ENCODE peak calls at places on chromosome 10, in five cellular contexts. Z is astrocyte of the cerebellum, E is mammary epithelial cell, B is heart left ventricle, O is prostate gland. T is an unnamed sample.

GRCh38 chr10:31145986-31146385 is 114.3 kb upstream of the ZNF438 start:
- DNase-seq in Z (no peak), E (no peak), B (no peak), O (no peak), T (no peak)

GRCh38 chr10:104146871-104147270 is 24.9 kb downstream of the SFR1 start:
- DNase-seq in Z (no peak), E (no peak), B (no peak), O (no peak), T (no peak)

GRCh38 chr10:118662228-118663035 is 67.0 kb upstream of the PRLHR start:
- DNase-seq in Z (no peak), E (peak), B (no peak), O (no peak), T (no peak)

GRCh38 chr10:83892737-83893136 is 246.6 kb upstream of the GHITM start:
- DNase-seq in Z (no peak), E (no peak), B (no peak), O (no peak), T (no peak)

GRCh38 chr10:28217848-28218247 is 85.0 kb downstream of the MPP7 start:
- DNase-seq in Z (peak), E (peak), B (no peak), O (no peak), T (peak)

GRCh38 chr10:121624778-121625330 is 26.6 kb upstream of the FGFR2 start:
- DNase-seq in Z (no peak), E (peak), B (no peak), O (peak), T (no peak)

GRCh38 chr10:125868372-125868975 is 12.6 kb downstream of the DHX32 start:
- DNase-seq in Z (peak), E (peak), B (no peak), O (no peak), T (no peak)

GRCh38 chr10:127979017-127979416 is 72.1 kb downstream of the PTPRE start:
- DNase-seq in Z (no peak), E (no peak), B (no peak), O (no peak), T (no peak)

GRCh38 chr10:102604379-102604960 is 39.8 kb upstream of the TRIM8 start:
- DNase-seq in Z (peak), E (peak), B (no peak), O (no peak), T (no peak)

GRCh38 chr10:5710854-5711253 is 26.2 kb downstream of the TASOR2 start:
- DNase-seq in Z (no peak), E (no peak), B (no peak), O (no peak), T (no peak)

GRCh38 chr10:24255907-24256306 is 47.0 kb downstream of the KIAA1217 start:
- DNase-seq in Z (no peak), E (peak), B (peak), O (peak), T (no peak)

GRCh38 chr10:7634142-7634894 is 32.4 kb downstream of the ITIH5 start:
- DNase-seq in Z (no peak), E (no peak), B (no peak), O (no peak), T (no peak)

GRCh38 chr10:107434201-107434600 is 269.7 kb upstream of the SORCS1 start:
- DNase-seq in Z (no peak), E (no peak), B (no peak), O (no peak), T (no peak)

GRCh38 chr10:86267286-86268195 is 99.1 kb downstream of the GRID1 start:
- DNase-seq in Z (no peak), E (no peak), B (no peak), O (no peak), T (no peak)

GRCh38 chr10:96910488-96911395 is 78.6 kb downstream of the LCOR start:
- DNase-seq in Z (no peak), E (peak), B (no peak), O (no peak), T (no peak)

GRCh38 chr10:29588640-29589421 is 45.9 kb downstream of the SVIL start:
- DNase-seq in Z (no peak), E (peak), B (no peak), O (no peak), T (no peak)

GRCh38 chr10:96352027-96352426 is 6.8 kb downstream of the OPALIN start:
- DNase-seq in Z (no peak), E (no peak), B (no peak), O (no peak), T (no peak)

GRCh38 chr10:75950307-75950706 is 518.9 kb downstream of the LRMDA start:
- DNase-seq in Z (no peak), E (no peak), B (no peak), O (no peak), T (no peak)

GRCh38 chr10:18793951-18794350 is 134.7 kb downstream of the ARL5B start:
- DNase-seq in Z (peak), E (peak), B (no peak), O (no peak), T (no peak)

GRCh38 chr10:128110339-128110738 is 15.9 kb downstream of the MKI67 start:
- DNase-seq in Z (no peak), E (no peak), B (no peak), O (no peak), T (no peak)

GRCh38 chr10:6162589-6163356 is 40.0 kb upstream of the PFKFB3 start:
- DNase-seq in Z (no peak), E (no peak), B (peak), O (no peak), T (no peak)

GRCh38 chr10:130571674-130572073 is 435.5 kb downstream of the GLRX3 start:
- DNase-seq in Z (no peak), E (no peak), B (no peak), O (no peak), T (no peak)

GRCh38 chr10:3426190-3426845 is 253.7 kb upstream of the PITRM1 start:
- DNase-seq in Z (peak), E (peak), B (no peak), O (no peak), T (peak)

GRCh38 chr10:7872041-7872442 is 53.7 kb downstream of the TAF3 start:
- DNase-seq in Z (no peak), E (peak), B (no peak), O (no peak), T (no peak)

GRCh38 chr10:133324198-133324792 is 12.4 kb downstream of the CALY start:
- DNase-seq in Z (no peak), E (no peak), B (peak), O (peak), T (no peak)

GRCh38 chr10:59709472-59710125 is at the start of gene SLC16A9:
- DNase-seq in Z (peak), E (peak), B (peak), O (peak), T (no peak)

GRCh38 chr10:80465839-80466590 is 11.9 kb downstream of the TSPAN14 start:
- DNase-seq in Z (no peak), E (no peak), B (no peak), O (no peak), T (no peak)

GRCh38 chr10:22988581-22989360 is 60.9 kb downstream of the ARMC3 start:
- DNase-seq in Z (peak), E (peak), B (no peak), O (peak), T (no peak)

GRCh38 chr10:43395571-43396060 is 13.4 kb downstream of the HNRNPF start:
- DNase-seq in Z (no peak), E (no peak), B (no peak), O (no peak), T (no peak)

GRCh38 chr10:29517352-29517923 is 117.3 kb downstream of the SVIL start:
- DNase-seq in Z (peak), E (no peak), B (no peak), O (no peak), T (no peak)

GRCh38 chr10:112991888-112992491 is 41.9 kb downstream of the TCF7L2 start:
- DNase-seq in Z (no peak), E (peak), B (no peak), O (peak), T (no peak)

GRCh38 chr10:103055105-103055504 is 137.0 kb downstream of the CNNM2 start:
- DNase-seq in Z (no peak), E (no peak), B (no peak), O (no peak), T (no peak)

GRCh38 chr10:100728928-100729876 is 16.2 kb upstream of the PAX2 start:
- DNase-seq in Z (no peak), E (no peak), B (no peak), O (no peak), T (no peak)

GRCh38 chr10:110410329-110411046 is 87.2 kb upstream of the DUSP5 start:
- DNase-seq in Z (peak), E (peak), B (no peak), O (no peak), T (peak)

GRCh38 chr10:51937736-51938135 is 238.3 kb upstream of the CSTF2T start:
- DNase-seq in Z (peak), E (peak), B (no peak), O (no peak), T (peak)

GRCh38 chr10:104067525-104067924 is 18.2 kb downstream of the COL17A1 start:
- DNase-seq in Z (no peak), E (no peak), B (no peak), O (no peak), T (no peak)

GRCh38 chr10:132938472-132939329 is 3.7 kb downstream of the CFAP46 start:
- DNase-seq in Z (no peak), E (no peak), B (no peak), O (no peak), T (no peak)

GRCh38 chr10:121800146-121800545 is 127.7 kb downstream of the ATE1 start:
- DNase-seq in Z (no peak), E (no peak), B (no peak), O (no peak), T (no peak)

DNA sequence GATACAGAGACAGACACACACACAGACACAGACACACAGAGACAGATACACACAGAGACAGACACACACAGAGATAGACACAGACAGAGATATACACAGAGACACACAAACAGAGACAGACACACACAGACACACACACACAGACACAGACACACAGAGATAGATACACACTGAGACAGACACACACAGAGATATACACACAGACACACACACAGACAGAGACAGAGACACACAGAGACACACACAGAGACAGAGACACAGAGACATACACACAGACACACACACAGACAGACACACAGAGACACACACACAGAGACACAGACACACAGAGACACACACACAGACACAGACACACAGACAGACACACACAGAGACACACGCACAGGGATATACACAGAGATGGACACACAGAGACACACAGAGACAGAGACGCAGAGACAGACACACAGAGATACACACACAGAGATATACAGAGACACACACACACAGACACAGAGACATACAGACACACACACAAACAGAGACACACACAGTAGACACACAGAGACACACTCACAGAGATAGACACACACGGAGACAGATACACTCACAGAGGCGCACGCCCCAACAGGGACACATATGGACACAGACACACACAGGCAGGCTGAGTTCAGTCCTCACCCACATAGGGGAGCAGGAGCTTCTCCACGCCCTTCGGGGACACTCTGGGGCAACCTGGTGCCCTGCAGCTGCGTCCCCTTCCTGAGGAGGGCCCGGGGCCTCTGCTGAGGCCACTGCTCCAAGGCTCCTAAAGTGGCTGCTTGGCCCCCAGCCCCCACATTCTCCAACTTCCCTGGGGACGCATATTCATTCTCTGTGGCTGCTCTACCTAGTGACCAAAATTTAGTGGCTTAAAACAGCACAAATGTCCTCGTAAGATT is 10.3 kb upstream of the PPP2R2D start:
- DNase-seq in Z (no peak), E (no peak), B (no peak), O (no peak), T (no peak)
- TF ChIP-seq CTCF in Z (no peak), E (no peak), B (no peak), O (no peak), T (no peak)

GRCh38 chr10:48509061-48509772 is 95.7 kb downstream of the ARHGAP22 start:
- DNase-seq in Z (no peak), E (no peak), B (no peak), O (no peak), T (no peak)

GRCh38 chr10:48507933-48508830 is 96.7 kb downstream of the ARHGAP22 start:
- DNase-seq in Z (no peak), E (no peak), B (peak), O (no peak), T (no peak)

GRCh38 chr10:48511855-48512191 is 93.0 kb downstream of the ARHGAP22 start:
- DNase-seq in Z (no peak), E (no peak), B (no peak), O (no peak), T (no peak)

GRCh38 chr10:48511066-48511854 is 93.6 kb downstream of the ARHGAP22 start:
- DNase-seq in Z (no peak), E (no peak), B (no peak), O (no peak), T (no peak)

GRCh38 chr10:48509974-48510692 is 94.7 kb downstream of the ARHGAP22 start:
- DNase-seq in Z (no peak), E (no peak), B (no peak), O (no peak), T (no peak)
- TF ChIP-seq CTCF in Z (peak), E (peak), B (peak), O (peak), T (peak)

DNA sequence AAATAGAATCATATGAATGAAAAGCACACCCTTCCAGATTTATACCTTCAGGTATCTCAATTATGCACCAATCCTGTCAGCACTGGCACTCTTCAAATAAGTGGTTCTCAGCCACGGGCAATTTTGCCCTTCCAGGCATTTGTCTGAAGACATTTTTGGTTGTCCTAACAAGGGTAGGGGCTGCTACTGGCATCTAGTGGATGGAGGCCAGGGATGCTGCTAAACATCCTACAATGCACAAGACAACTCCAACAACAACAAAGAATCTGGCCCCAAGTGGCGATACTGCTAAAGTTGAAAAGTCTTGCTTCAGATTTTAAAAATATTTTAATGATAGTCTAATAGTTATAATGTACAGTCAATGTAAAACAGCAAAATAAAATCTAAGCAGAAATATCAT is 16.1 kb downstream of the CCDC186 start:
- DNase-seq in Z (no peak), E (no peak), B (no peak), O (no peak), T (no peak)
- TF ChIP-seq CTCF in Z (no peak), E (peak), B (no peak), O (no peak), T (no peak)

GRCh38 chr10:123891147-123892011 is at the start of gene CPXM2:
- DNase-seq in Z (no peak), E (no peak), B (peak), O (no peak), T (no peak)
- TF ChIP-seq CTCF in Z (no peak), E (no peak), B (no peak), O (no peak), T (no peak)

T was measured in AG04449.